ENCODE peak calls at places on chromosome 20, in ten cellular contexts. F is SJSA1; Z is astrocyte; J is CD8-positive, alpha-beta memory T cell; O is right atrium auricular region; Q is BE2C; G is tibial artery; D is SK-N-SH; R is prostate gland; V is colonic mucosa. M is an unnamed sample.

GRCh38 chr20:32278199-32278643 is 770 bp downstream of the KIF3B start:
- DNase-seq in D (no peak), Q (no peak), J (peak; percentile 8), Z (no peak), V (no peak), F (no peak), O (no peak), R (no peak), G (peak; percentile 43), M (peak; percentile 63)

GRCh38 chr20:17537959-17538358 is 6.8 kb upstream of the BFSP1 start:
- DNase-seq in R (no peak), G (no peak), J (no peak), V (no peak), D (no peak), O (no peak), F (no peak), Z (no peak), Q (no peak), M (no peak)

GRCh38 chr20:61785567-61785816 is 280.2 kb downstream of the TAF4 start:
- DNase-seq in D (no peak), Q (no peak), G (no peak), O (no peak), R (no peak), J (no peak), Z (no peak), V (no peak), F (no peak), M (no peak)

GRCh38 chr20:25509084-25509483 is 76.2 kb downstream of the NINL start:
- DNase-seq in J (no peak), R (no peak), Z (no peak), F (no peak), D (no peak), G (no peak), O (no peak), V (no peak), Q (no peak), M (no peak)

GRCh38 chr20:528923-529594 is 14.5 kb downstream of the CSNK2A1 start:
- DNase-seq in R (no peak), G (no peak), D (no peak), Q (no peak), J (no peak), F (no peak), V (no peak), O (no peak), Z (peak; percentile 80), M (no peak)

GRCh38 chr20:47440857-47441773 is 60.6 kb upstream of the NCOA3 start:
- DNase-seq in V (no peak), F (peak; percentile 22), Q (no peak), J (no peak), D (no peak), R (no peak), Z (peak; percentile 76), G (no peak), O (no peak), M (no peak)

GRCh38 chr20:32902456-32903420 is 44.0 kb downstream of the EFCAB8 start:
- DNase-seq in V (peak; percentile 31), Z (peak; percentile 13), D (peak; percentile 80), Q (peak; percentile 60), F (peak; percentile 41), G (no peak), J (peak; percentile 62), O (no peak), R (peak; percentile 11), M (peak; percentile 54)

GRCh38 chr20:26216025-26216424 is 519.4 kb upstream of the ZNF337 start:
- DNase-seq in Z (peak; percentile 32), G (no peak), V (no peak), Q (no peak), O (no peak), F (no peak), R (no peak), J (no peak), D (no peak), M (no peak)

GRCh38 chr20:32945710-32946221 is 58.5 kb downstream of the SUN5 start:
- DNase-seq in O (no peak), G (no peak), V (no peak), F (no peak), D (peak; percentile 44), R (no peak), Z (no peak), J (peak; percentile 58), Q (no peak), M (no peak)

GRCh38 chr20:2817341-2817726 is 1.2 kb downstream of the TMEM239 start:
- DNase-seq in O (no peak), V (no peak), R (no peak), F (no peak), D (no peak), Z (no peak), Q (no peak), G (no peak), J (no peak), M (no peak)

GRCh38 chr20:40251284-40251932 is 437.6 kb downstream of the MAFB start:
- DNase-seq in D (peak; percentile 32), F (peak; percentile 16), Z (no peak), R (no peak), G (no peak), Q (peak; percentile 59), V (peak; percentile 50), O (no peak), J (no peak), M (no peak)

GRCh38 chr20:41631826-41632225 is 13.6 kb upstream of the CHD6 start:
- DNase-seq in V (no peak), Q (no peak), O (peak; percentile 73), D (no peak), G (peak; percentile 94), R (no peak), F (no peak), J (no peak), Z (peak; percentile 84), M (no peak)

GRCh38 chr20:4171538-4172116 is 156.3 kb upstream of the RNF24 start:
- DNase-seq in Z (no peak), Q (no peak), J (no peak), V (no peak), G (no peak), R (no peak), O (no peak), D (peak; percentile 49), F (peak; percentile 23), M (no peak)

GRCh38 chr20:25444556-25444955 is 37.1 kb downstream of the GINS1 start:
- DNase-seq in D (no peak), F (no peak), R (no peak), J (no peak), Q (no peak), G (no peak), O (no peak), Z (no peak), V (no peak), M (no peak)

GRCh38 chr20:21609221-21609620 is 95.4 kb upstream of the NKX2-2 start:
- DNase-seq in F (no peak), O (no peak), R (no peak), V (no peak), Z (no peak), J (no peak), D (no peak), Q (no peak), G (no peak), M (no peak)

GRCh38 chr20:15857131-15857784 is 716.0 kb downstream of the KIF16B start:
- DNase-seq in O (no peak), Z (no peak), G (no peak), J (no peak), Q (peak; percentile 26), D (no peak), R (no peak), V (no peak), F (no peak), M (peak; percentile 48)
- H3K4me3 ChIP-seq in O (no peak overlapping the region), Z (no peak overlapping the region), G (no peak overlapping the region), J (no peak overlapping the region), Q (no peak overlapping the region), D (no peak overlapping the region), R (no peak overlapping the region), V (no peak overlapping the region), F (no peak overlapping the region), M (no peak overlapping the region)

GRCh38 chr20:59583428-59584277 is 20.7 kb upstream of the PHACTR3 start:
- DNase-seq in Z (no peak), F (no peak), J (no peak), Q (no peak), G (no peak), V (peak; percentile 36), D (no peak), O (no peak), R (no peak), M (peak; percentile 55)
- H3K9me3 ChIP-seq in Z (peaks cover 3% of the 10 kb centered on the region), F (no peaks in the 10 kb centered on the region), J (no peaks in the 10 kb centered on the region), Q (no peaks in the 10 kb centered on the region), G (peaks cover 18% of the 10 kb centered on the region), V (no peaks in the 10 kb centered on the region), D (no peaks in the 10 kb centered on the region), O (no peaks in the 10 kb centered on the region), R (no peaks in the 10 kb centered on the region), M (no peaks in the 10 kb centered on the region)

GRCh38 chr20:49608752-49609670 is 41.1 kb upstream of the PTGIS start:
- DNase-seq in Z (no peak), O (no peak), V (peak; percentile 58), D (peak; percentile 80), G (peak; percentile 83), Q (peak; percentile 68), J (peak; percentile 63), F (peak; percentile 55), R (peak; percentile 48), M (peak; percentile 83)
- H3K4me3 ChIP-seq in Z (no peak overlapping the region), O (no peak overlapping the region), V (no peak overlapping the region), D (no peak overlapping the region), G (no peak overlapping the region), Q (no peak overlapping the region), J (peak overlapping the region; percentile 11), F (no peak overlapping the region), R (no peak overlapping the region), M (no peak overlapping the region)

GRCh38 chr20:59772931-59773913 is 160.2 kb downstream of the SYCP2 start:
- DNase-seq in F (no peak), R (no peak), Q (no peak), J (no peak), D (no peak), Z (no peak), V (peak; percentile 53), O (no peak), G (peak; percentile 60), M (no peak)

GRCh38 chr20:59774204-59774641 is 159.2 kb downstream of the SYCP2 start:
- DNase-seq in Z (no peak), Q (no peak), J (no peak), V (no peak), D (no peak), O (no peak), G (peak; percentile 33), F (no peak), R (no peak), M (no peak)

GRCh38 chr20:59770851-59771250 is 162.6 kb downstream of the SYCP2 start:
- DNase-seq in G (peak; percentile 51), J (no peak), R (no peak), V (no peak), F (no peak), Q (no peak), D (no peak), Z (no peak), O (no peak), M (peak; percentile 39)

GRCh38 chr20:59771506-59772372 is 161.7 kb downstream of the SYCP2 start:
- DNase-seq in V (no peak), R (no peak), F (no peak), G (peak; percentile 42), Q (no peak), Z (no peak), O (no peak), D (no peak), J (no peak), M (no peak)

GRCh38 chr20:59772373-59772705 is 161.1 kb downstream of the SYCP2 start:
- DNase-seq in F (no peak), D (no peak), O (no peak), J (no peak), V (no peak), Q (no peak), G (peak; percentile 5), Z (no peak), R (no peak), M (no peak)
- H3K9me3 ChIP-seq in F (no peaks in the 10 kb centered on the region), D (no peaks in the 10 kb centered on the region), O (no peaks in the 10 kb centered on the region), J (no peaks in the 10 kb centered on the region), V (no peaks in the 10 kb centered on the region), Q (no peaks in the 10 kb centered on the region), G (no peaks in the 10 kb centered on the region), Z (no peaks in the 10 kb centered on the region), R (no peaks in the 10 kb centered on the region), M (no peaks in the 10 kb centered on the region)

M was measured in Peyer's patch.